ENCODE peak calls at places on chromosomes 6 and 20, in five cellular contexts. One of them, this sample, is unnamed.

GRCh38 chr6:31972709-31973350 is 892 bp upstream of the DXO start:
- DNase-seq in endothelial cell: no peak
- DNase-seq in NCI-H345: no peak
- DNase-seq in ELR: peak
- DNase-seq in Calu3: no peak
- DNase-seq in this sample: no peak

GRCh38 chr6:33080127-33081089 is 4.6 kb downstream of the HLA-DPB1 start:
- DNase-seq in endothelial cell: peak
- DNase-seq in NCI-H345: no peak
- DNase-seq in ELR: peak
- DNase-seq in Calu3: no peak
- DNase-seq in this sample: peak

GRCh38 chr6:14117158-14118090 is at the start of gene CD83:
- DNase-seq in endothelial cell: peak
- DNase-seq in NCI-H345: peak
- DNase-seq in ELR: peak
- DNase-seq in Calu3: peak
- DNase-seq in this sample: peak

GRCh38 chr20:22495172-22495571 is 89.2 kb downstream of the FOXA2 start:
- DNase-seq in endothelial cell: no peak
- DNase-seq in NCI-H345: peak
- DNase-seq in ELR: no peak
- DNase-seq in Calu3: no peak
- DNase-seq in this sample: no peak

GRCh38 chr6:63529498-63529897 is 42.8 kb upstream of the LOC128125822 start:
- DNase-seq in endothelial cell: no peak
- DNase-seq in NCI-H345: no peak
- DNase-seq in ELR: peak
- DNase-seq in Calu3: no peak
- DNase-seq in this sample: no peak

GRCh38 chr6:28167068-28167467 is 25.4 kb downstream of the ZKSCAN8 start:
- DNase-seq in endothelial cell: no peak
- DNase-seq in NCI-H345: no peak
- DNase-seq in ELR: peak
- DNase-seq in Calu3: no peak
- DNase-seq in this sample: no peak

GRCh38 chr6:25889877-25890853 is 16.1 kb upstream of the SLC17A3 start:
- DNase-seq in endothelial cell: peak
- DNase-seq in NCI-H345: peak
- DNase-seq in ELR: peak
- DNase-seq in Calu3: peak
- DNase-seq in this sample: no peak

GRCh38 chr6:1552296-1552761 is 57.4 kb upstream of the FOXC1 start:
- DNase-seq in endothelial cell: no peak
- DNase-seq in NCI-H345: no peak
- DNase-seq in ELR: peak
- DNase-seq in Calu3: peak
- DNase-seq in this sample: no peak

GRCh38 chr20:18879262-18879661 is 65.7 kb downstream of the SCP2D1 start:
- DNase-seq in endothelial cell: no peak
- DNase-seq in NCI-H345: no peak
- DNase-seq in ELR: no peak
- DNase-seq in Calu3: peak
- DNase-seq in this sample: no peak

GRCh38 chr6:93210908-93211307 is 208.5 kb downstream of the EPHA7 start:
- DNase-seq in endothelial cell: no peak
- DNase-seq in NCI-H345: no peak
- DNase-seq in ELR: no peak
- DNase-seq in Calu3: no peak
- DNase-seq in this sample: no peak

GRCh38 chr20:51121901-51122412 is 99.0 kb upstream of the KCNG1 start:
- DNase-seq in endothelial cell: no peak
- DNase-seq in NCI-H345: no peak
- DNase-seq in ELR: peak
- DNase-seq in Calu3: peak
- DNase-seq in this sample: no peak

GRCh38 chr6:72466971-72467566 is 154.8 kb upstream of the KCNQ5 start:
- DNase-seq in endothelial cell: no peak
- DNase-seq in NCI-H345: peak
- DNase-seq in ELR: no peak
- DNase-seq in Calu3: no peak
- DNase-seq in this sample: no peak

GRCh38 chr6:107832146-107833056 is 8.3 kb upstream of the SCML4 start:
- DNase-seq in endothelial cell: no peak
- DNase-seq in NCI-H345: no peak
- DNase-seq in ELR: no peak
- DNase-seq in Calu3: no peak
- DNase-seq in this sample: no peak

GRCh38 chr6:157861814-157862213 is 38.8 kb downstream of the SNX9 start:
- DNase-seq in endothelial cell: no peak
- DNase-seq in NCI-H345: no peak
- DNase-seq in ELR: peak
- DNase-seq in Calu3: no peak
- DNase-seq in this sample: no peak

GRCh38 chr20:63434599-63435378 is 37.7 kb downstream of the KCNQ2 start:
- DNase-seq in endothelial cell: peak
- DNase-seq in NCI-H345: peak
- DNase-seq in ELR: peak
- DNase-seq in Calu3: peak
- DNase-seq in this sample: peak

GRCh38 chr20:51428451-51429143 is 113.9 kb downstream of the NFATC2 start:
- DNase-seq in endothelial cell: peak
- DNase-seq in NCI-H345: no peak
- DNase-seq in ELR: no peak
- DNase-seq in Calu3: no peak
- DNase-seq in this sample: peak

GRCh38 chr6:79646006-79646405 is 14.9 kb downstream of the SH3BGRL2 start:
- DNase-seq in endothelial cell: peak
- DNase-seq in NCI-H345: no peak
- DNase-seq in ELR: no peak
- DNase-seq in Calu3: no peak
- DNase-seq in this sample: no peak

GRCh38 chr6:45807610-45808009 is 208.1 kb downstream of the CLIC5 start:
- DNase-seq in endothelial cell: no peak
- DNase-seq in NCI-H345: no peak
- DNase-seq in ELR: no peak
- DNase-seq in Calu3: no peak
- DNase-seq in this sample: no peak